ENCODE peak calls at places on chromosomes 2 and 18, in ten cellular contexts. U is LHCN-M2; A is GDM1; M is NCI-H2081; F is GF-D8; O is EH; R is hypothalamus; P is naive thymus-derived CD4-positive, alpha-beta T cell; C is pancreas; J is stimulated activated CD4-positive, alpha-beta T cell treated with anti-CD3 and anti-CD28 coated beads, Interleukin-4, amount 100 ng/mL, for 4 hours. T is an unnamed sample.

GRCh38 chr2:226159875-226160479 is 639.6 kb downstream of the IRS1 start:
- DNase-seq in U (no peak), A (no peak), M (no peak), F (no peak), O (no peak), R (no peak), P (no peak), C (no peak), J (no peak), T (no peak)

GRCh38 chr2:71101656-71102055 is 28.4 kb downstream of the MCEE start:
- DNase-seq in U (peak), A (peak), M (no peak), F (no peak), O (peak), R (no peak), P (no peak), C (no peak), J (no peak), T (peak)

GRCh38 chr18:50131591-50131990 is 63.4 kb downstream of the MYO5B start:
- DNase-seq in U (no peak), A (no peak), M (peak), F (no peak), O (no peak), R (no peak), P (no peak), C (no peak), J (no peak), T (peak)

GRCh38 chr2:119478188-119479065 is 45.9 kb downstream of the SCTR start:
- DNase-seq in U (no peak), A (no peak), M (no peak), F (no peak), O (no peak), R (no peak), P (no peak), C (no peak), J (no peak), T (peak)

GRCh38 chr18:6437937-6438818 is 23.5 kb upstream of the L3MBTL4 start:
- DNase-seq in U (no peak), A (no peak), M (no peak), F (no peak), O (no peak), R (no peak), P (no peak), C (no peak), J (no peak), T (no peak)

GRCh38 chr2:69798909-69799526 is 30.4 kb upstream of the GMCL1 start:
- DNase-seq in U (peak), A (peak), M (no peak), F (no peak), O (peak), R (no peak), P (no peak), C (no peak), J (no peak), T (peak)

GRCh38 chr2:191499874-191500565 is 177.9 kb upstream of the NABP1 start:
- DNase-seq in U (no peak), A (no peak), M (no peak), F (no peak), O (peak), R (no peak), P (no peak), C (no peak), J (no peak), T (no peak)

GRCh38 chr2:129906139-129906860 is 73.2 kb upstream of the RAB6C start:
- DNase-seq in U (no peak), A (no peak), M (no peak), F (no peak), O (no peak), R (no peak), P (no peak), C (no peak), J (no peak), T (no peak)

GRCh38 chr2:86000938-86001312 is 104.8 kb downstream of the POLR1A start:
- DNase-seq in U (no peak), A (no peak), M (no peak), F (no peak), O (no peak), R (no peak), P (no peak), C (no peak), J (no peak), T (no peak)

GRCh38 chr2:215619022-215619958 is 183.4 kb upstream of the FN1 start:
- DNase-seq in U (peak), A (no peak), M (peak), F (no peak), O (peak), R (no peak), P (no peak), C (no peak), J (no peak), T (peak)

GRCh38 chr2:226690471-226691024 is 109.1 kb downstream of the IRS1 start:
- DNase-seq in U (peak), A (no peak), M (no peak), F (no peak), O (peak), R (no peak), P (no peak), C (no peak), J (no peak), T (peak)

GRCh38 chr18:44761812-44762211 is 81.1 kb downstream of the SETBP1 start:
- DNase-seq in U (no peak), A (no peak), M (no peak), F (no peak), O (no peak), R (no peak), P (no peak), C (peak), J (no peak), T (no peak)

GRCh38 chr2:64750001-64750816 is 96.5 kb upstream of the SERTAD2 start:
- DNase-seq in U (peak), A (no peak), M (peak), F (no peak), O (peak), R (peak), P (peak), C (peak), J (peak), T (peak)

GRCh38 chr18:31420032-31420431 is 27.5 kb upstream of the DSG3 start:
- DNase-seq in U (no peak), A (no peak), M (no peak), F (no peak), O (no peak), R (no peak), P (no peak), C (no peak), J (no peak), T (no peak)

GRCh38 chr2:220162320-220162719 is 534.9 kb downstream of the SLC4A3 start:
- DNase-seq in U (peak), A (no peak), M (no peak), F (no peak), O (peak), R (no peak), P (no peak), C (no peak), J (no peak), T (no peak)